ENCODE peak calls at places on chromosomes 5 and 9, in eight cellular contexts. T is stimulated activated CD4-positive, alpha-beta T cell treated with anti-CD3 and anti-CD28 coated beads, Interleukin-1b, Interleukin-23, amount 100 ng/mL, for 4 hours; N is germinal center; V is endothelial cell; D is dermis microvascular lymphatic vessel endothelial cell; E is stimulated activated CD8-positive, alpha-beta memory T cell treated with anti-CD3 and anti-CD28 coated beads, Interleukin-15, amount 100 ng/mL, for 1 hour; L is nephron progenitor cell; R is progenitor cell of endocrine pancreas. P is an unnamed sample.

GRCh38 chr9:130137870-130138653 is 34.1 kb upstream of the NCS1 start:
- DNase-seq in V (no peak), D (peak), T (no peak), N (no peak), L (no peak), E (no peak), R (no peak), P (no peak)

GRCh38 chr9:106479679-106480078 is 383.3 kb upstream of the ZNF462 start:
- DNase-seq in N (no peak), R (no peak), L (no peak), T (no peak), D (no peak), E (no peak), V (no peak), P (no peak)

GRCh38 chr9:14766299-14766698 is 43.8 kb upstream of the CER1 start:
- DNase-seq in L (no peak), N (no peak), V (no peak), R (no peak), T (no peak), E (no peak), D (peak), P (no peak)

GRCh38 chr5:38655691-38656090 is 99.2 kb upstream of the LIFR start:
- DNase-seq in D (no peak), T (no peak), E (no peak), N (no peak), R (no peak), V (no peak), L (no peak), P (no peak)

GRCh38 chr5:1007681-1008450 is 736 bp upstream of the NKD2 start:
- DNase-seq in N (no peak), T (no peak), R (peak), V (peak), E (no peak), L (no peak), D (no peak), P (peak)

GRCh38 chr5:140418862-140419520 is 17.4 kb downstream of the ANKHD1 start:
- DNase-seq in V (no peak), T (no peak), L (no peak), E (no peak), R (no peak), D (no peak), N (no peak), P (no peak)

GRCh38 chr9:110399983-110400382 is 62.3 kb upstream of the TXNDC8 start:
- DNase-seq in E (no peak), R (no peak), N (no peak), D (no peak), T (no peak), L (no peak), V (no peak), P (no peak)

GRCh38 chr5:75668348-75668895 is 48.8 kb downstream of the POC5 start:
- DNase-seq in E (no peak), R (no peak), D (peak), N (no peak), L (no peak), V (no peak), T (no peak), P (no peak)

GRCh38 chr5:63483338-63483737 is 478.9 kb downstream of the HTR1A start:
- DNase-seq in L (no peak), R (no peak), D (no peak), V (no peak), E (no peak), T (no peak), N (no peak), P (no peak)

GRCh38 chr9:21709464-21710058 is 92.9 kb upstream of the MTAP start:
- DNase-seq in R (peak), E (peak), T (peak), D (peak), V (peak), N (peak), L (peak), P (no peak)

GRCh38 chr5:135887447-135887864 is 8.2 kb downstream of the IL9 start:
- DNase-seq in E (peak), L (peak), D (peak), N (peak), R (peak), T (peak), V (peak), P (no peak)

GRCh38 chr5:103139264-103139865 is 19.3 kb downstream of the PPIP5K2 start:
- DNase-seq in D (peak), E (peak), R (peak), N (peak), T (peak), V (peak), L (peak), P (peak)

GRCh38 chr5:118060833-118061232 is 927.5 kb downstream of the DTWD2 start:
- DNase-seq in V (no peak), D (no peak), T (no peak), L (no peak), N (no peak), E (no peak), R (no peak), P (no peak)

GRCh38 chr5:36494756-36495637 is 111.4 kb upstream of the SLC1A3 start:
- DNase-seq in T (no peak), V (no peak), N (no peak), R (no peak), E (no peak), D (no peak), L (no peak), P (no peak)

GRCh38 chr5:138844812-138845513 is 30.2 kb downstream of the LRRTM2 start:
- DNase-seq in L (no peak), N (no peak), V (no peak), D (peak), E (no peak), T (no peak), R (no peak), P (no peak)

GRCh38 chr5:14925326-14925725 is 53.7 kb upstream of the ANKH start:
- DNase-seq in L (no peak), T (no peak), E (no peak), D (peak), V (no peak), R (no peak), N (no peak), P (no peak)

GRCh38 chr5:79255786-79256557 is 20.0 kb downstream of the JMY start:
- DNase-seq in D (peak), T (no peak), E (no peak), V (peak), L (peak), R (peak), N (no peak), P (no peak)

GRCh38 chr9:129626079-129626943 is at the start of gene NTMT1:
- DNase-seq in V (peak), R (peak), L (peak), D (peak), N (peak), T (peak), E (peak), P (peak)

GRCh38 chr5:91425046-91425445 is 41.9 kb upstream of the ARRDC3 start:
- DNase-seq in T (no peak), D (no peak), E (no peak), V (no peak), N (no peak), L (no peak), R (no peak), P (no peak)

GRCh38 chr5:55187370-55187769 is 14.4 kb upstream of the CDC20B start:
- DNase-seq in V (no peak), T (no peak), D (peak), R (no peak), N (no peak), L (no peak), E (no peak), P (no peak)

GRCh38 chr5:40871177-40871576 is 30.0 kb downstream of the CARD6 start:
- DNase-seq in V (no peak), E (no peak), T (no peak), R (no peak), D (no peak), L (no peak), N (no peak), P (no peak)

GRCh38 chr9:106620081-106620480 is 242.9 kb upstream of the ZNF462 start:
- DNase-seq in N (no peak), R (no peak), V (no peak), E (no peak), D (no peak), T (no peak), L (no peak), P (no peak)

GRCh38 chr5:17075196-17075595 is 139.1 kb upstream of the MYO10 start:
- DNase-seq in T (no peak), L (no peak), N (no peak), E (no peak), D (peak), R (no peak), V (no peak), P (no peak)

GRCh38 chr9:81395301-81396054 is 293.9 kb downstream of the TLE1 start:
- DNase-seq in R (no peak), L (no peak), D (no peak), V (no peak), N (no peak), E (no peak), T (no peak), P (no peak)

GRCh38 chr9:15205632-15206243 is 101.3 kb downstream of the TTC39B start:
- DNase-seq in L (no peak), V (no peak), N (no peak), E (no peak), R (no peak), D (peak), T (no peak), P (no peak)

GRCh38 chr9:103731541-103731940 is 362.6 kb upstream of the SMC2 start:
- DNase-seq in N (no peak), L (no peak), E (no peak), R (no peak), D (no peak), T (no peak), V (no peak), P (no peak)

GRCh38 chr5:14779975-14780374 is 91.6 kb downstream of the ANKH start:
- DNase-seq in L (no peak), E (no peak), N (no peak), R (no peak), T (no peak), D (no peak), V (no peak), P (no peak)

GRCh38 chr5:166977916-166978434 is 1313.5 kb upstream of the WWC1 start:
- DNase-seq in R (no peak), N (no peak), E (no peak), D (no peak), V (no peak), T (no peak), L (no peak), P (no peak)

GRCh38 chr9:72315089-72315509 is 49.9 kb downstream of the ZFAND5 start:
- DNase-seq in T (no peak), D (peak), V (no peak), R (no peak), L (peak), N (no peak), E (no peak), P (peak)

GRCh38 chr9:133275105-133276000 is at the start of gene ABO:
- DNase-seq in D (no peak), V (peak), N (no peak), E (no peak), R (peak), T (no peak), L (peak), P (peak)

GRCh38 chr9:119365291-119366027 is 3.8 kb downstream of the BRINP1 start:
- DNase-seq in T (no peak), V (peak), N (no peak), R (peak), E (no peak), D (peak), L (peak), P (no peak)

GRCh38 chr5:150651382-150651781 is 9.7 kb upstream of the MYOZ3 start:
- DNase-seq in V (no peak), D (no peak), N (no peak), R (no peak), T (no peak), E (no peak), L (no peak), P (no peak)

GRCh38 chr9:13424204-13424603 is 144.7 kb upstream of the MPDZ start:
- DNase-seq in D (no peak), R (no peak), L (no peak), V (no peak), N (no peak), E (no peak), T (no peak), P (no peak)

GRCh38 chr5:168377525-168377924 is 86.1 kb downstream of the WWC1 start:
- DNase-seq in D (no peak), V (no peak), R (no peak), T (no peak), L (no peak), N (no peak), E (no peak), P (no peak)

GRCh38 chr5:124683917-124684555 is 62.4 kb downstream of the ZNF608 start:
- DNase-seq in E (no peak), V (no peak), D (no peak), N (no peak), R (no peak), L (no peak), T (no peak), P (no peak)

P was measured in suprapubic skin.